ENCODE peak calls at places on chromosomes 11 and 22, in four cellular contexts. M is GM06990, Q is left lung, T is psoas muscle. R is an unnamed sample.

GRCh38 chr22:19206287-19206686 is 27.8 kb upstream of the SLC25A1 start:
- DNase-seq in M (no peak), Q (peak), T (peak), R (no peak)

GRCh38 chr11:121347094-121347493 is 54.5 kb downstream of the SC5D start:
- DNase-seq in M (no peak), Q (no peak), T (no peak), R (no peak)

GRCh38 chr22:40721266-40721665 is 42.0 kb downstream of the MCHR1 start:
- DNase-seq in M (no peak), Q (no peak), T (peak), R (no peak)

GRCh38 chr11:18100926-18101656 is 4.8 kb downstream of the SAAL1 start:
- DNase-seq in M (no peak), Q (no peak), T (no peak), R (no peak)

GRCh38 chr11:43952020-43952400 is 9.6 kb downstream of the C11orf96 start:
- DNase-seq in M (no peak), Q (no peak), T (no peak), R (no peak)

GRCh38 chr11:59187587-59187986 is 15.7 kb downstream of the DTX4 start:
- DNase-seq in M (no peak), Q (peak), T (peak), R (peak)

GRCh38 chr22:45397806-45398205 is 15.6 kb downstream of the SMC1B start:
- DNase-seq in M (no peak), Q (no peak), T (no peak), R (no peak)

GRCh38 chr22:19271856-19272535 is 19.5 kb downstream of the CLTCL1 start:
- DNase-seq in M (no peak), Q (no peak), T (no peak), R (peak)

GRCh38 chr22:47355388-47355725 is 592.9 kb downstream of the TBC1D22A start:
- DNase-seq in M (no peak), Q (no peak), T (no peak), R (no peak)

GRCh38 chr11:48170176-48170839 is 46.3 kb upstream of the OR4B1 start:
- DNase-seq in M (no peak), Q (no peak), T (no peak), R (no peak)

DNA sequence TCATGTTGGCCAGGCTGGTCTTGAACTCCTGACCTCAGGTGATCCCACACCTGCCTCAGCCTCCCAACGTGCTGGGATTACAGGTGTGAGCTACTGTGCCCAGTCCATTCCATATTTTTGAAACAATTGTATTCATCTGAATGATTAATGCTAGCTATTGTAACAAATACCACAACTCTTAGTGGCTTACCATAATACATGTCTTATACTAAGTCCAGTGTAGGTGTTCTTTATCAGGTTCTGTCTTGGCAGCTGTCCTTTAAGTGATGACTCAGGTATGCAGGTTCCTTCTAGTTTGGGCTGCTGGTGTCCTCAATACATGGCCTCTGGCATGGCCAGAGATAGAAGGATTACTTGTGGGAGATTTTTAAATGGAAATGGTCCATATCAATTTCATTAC is 39.0 kb downstream of the UVRAG start:
- DNase-seq in M (no peak), Q (no peak), T (no peak), R (no peak)
- H3K4me3 ChIP-seq in M (no peak), Q (no peak), T (no peak), R (no peak)

GRCh38 chr22:17103351-17103750 is 17.8 kb downstream of the TMEM121B start:
- DNase-seq in M (no peak), Q (no peak), T (no peak), R (no peak)
- H3K4me3 ChIP-seq in M (no peak), Q (no peak), T (no peak), R (no peak)

DNA sequence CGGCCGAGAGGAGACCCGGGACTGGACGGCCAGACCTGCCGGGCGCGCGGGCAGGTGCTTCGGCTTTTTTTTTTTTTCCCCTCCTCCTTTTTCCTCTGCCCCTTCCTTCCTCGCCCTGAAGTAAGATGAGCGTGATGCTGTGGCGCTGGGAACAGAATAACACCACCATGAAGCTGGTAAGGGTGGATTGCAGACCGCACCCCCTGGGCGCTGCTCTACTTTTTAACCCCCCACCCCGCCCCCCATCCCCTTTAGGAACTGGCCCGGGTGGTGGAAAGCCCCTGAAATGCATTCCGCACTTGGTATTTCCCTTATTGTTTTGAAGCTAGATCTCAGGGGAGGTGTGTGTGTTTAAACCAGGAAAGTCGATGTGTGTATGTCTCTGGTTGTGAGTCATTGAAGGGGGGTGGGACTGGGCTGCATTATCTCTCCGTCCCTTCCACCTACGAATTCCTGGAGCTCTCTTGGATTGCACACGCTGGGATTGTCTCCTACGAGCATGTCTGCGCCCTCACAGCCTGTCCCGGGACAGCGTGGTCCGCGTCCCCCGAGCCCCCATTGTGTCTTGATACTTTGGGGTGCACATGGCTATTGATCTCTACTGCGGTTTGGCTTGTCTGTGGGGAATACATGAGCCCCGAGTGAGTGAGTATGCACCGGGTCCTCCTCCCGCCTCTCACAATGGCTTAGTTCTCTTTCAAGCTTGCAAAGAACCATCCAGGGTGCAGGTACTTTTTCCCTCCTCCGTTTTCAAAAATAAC is 64.9 kb downstream of the NAV2 start:
- DNase-seq in M (peak), Q (no peak), T (no peak), R (peak)
- H3K4me3 ChIP-seq in M (peak), Q (peak), T (peak), R (peak)

GRCh38 chr11:64181506-64182411 is 4.2 kb upstream of the STIP1 start:
- DNase-seq in M (peak), Q (peak), T (peak), R (peak)
- H3K4me3 ChIP-seq in M (no peak), Q (no peak), T (peak), R (no peak)

GRCh38 chr22:36585841-36586240 is 56.9 kb upstream of the EIF3D start:
- DNase-seq in M (no peak), Q (no peak), T (no peak), R (peak)

GRCh38 chr22:36588285-36588684 is 59.3 kb upstream of the EIF3D start:
- DNase-seq in M (no peak), Q (no peak), T (no peak), R (peak)

GRCh38 chr22:36586250-36586649 is 57.3 kb upstream of the EIF3D start:
- DNase-seq in M (no peak), Q (no peak), T (no peak), R (no peak)

GRCh38 chr22:36586852-36587251 is 57.9 kb upstream of the EIF3D start:
- DNase-seq in M (no peak), Q (no peak), T (no peak), R (no peak)

GRCh38 chr22:36587289-36588154 is 58.6 kb upstream of the EIF3D start:
- DNase-seq in M (no peak), Q (no peak), T (no peak), R (no peak)
- H3K4me3 ChIP-seq in M (no peak), Q (no peak), T (no peak), R (no peak)

GRCh38 chr11:96257972-96258951 is 84.7 kb downstream of the MAML2 start:
- DNase-seq in M (peak), Q (no peak), T (no peak), R (no peak)
- H3K4me3 ChIP-seq in M (peak), Q (no peak), T (no peak), R (no peak)

DNA sequence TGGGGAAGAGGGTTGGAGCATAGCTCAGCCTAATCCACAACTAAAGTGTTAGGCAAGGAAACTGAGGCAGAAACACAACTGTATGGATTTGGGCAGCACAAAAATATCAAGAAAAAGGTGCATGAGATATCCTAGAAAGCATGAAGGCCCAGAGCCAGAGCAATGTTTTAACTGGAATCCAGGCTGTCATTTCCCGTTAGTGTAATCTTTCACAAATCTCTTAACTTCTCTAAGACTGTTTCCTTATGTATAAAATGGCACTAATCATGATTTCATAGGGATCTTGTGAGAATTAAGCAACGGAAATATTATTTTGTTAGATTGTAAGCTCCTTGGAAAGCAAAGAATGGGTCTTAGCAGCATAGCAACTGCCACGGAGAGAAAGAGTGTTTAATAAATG is 14.6 kb upstream of the SYTL2 start:
- DNase-seq in M (no peak), Q (no peak), T (no peak), R (no peak)
- H3K4me3 ChIP-seq in M (no peak), Q (no peak), T (no peak), R (no peak)

GRCh38 chr11:117020873-117021564 is 77.2 kb downstream of the SIK3 start:
- DNase-seq in M (no peak), Q (no peak), T (no peak), R (no peak)

GRCh38 chr11:117023178-117023577 is 75.0 kb downstream of the SIK3 start:
- DNase-seq in M (no peak), Q (no peak), T (no peak), R (no peak)

GRCh38 chr11:117022526-117022925 is 75.7 kb downstream of the SIK3 start:
- DNase-seq in M (peak), Q (no peak), T (no peak), R (no peak)

DNA sequence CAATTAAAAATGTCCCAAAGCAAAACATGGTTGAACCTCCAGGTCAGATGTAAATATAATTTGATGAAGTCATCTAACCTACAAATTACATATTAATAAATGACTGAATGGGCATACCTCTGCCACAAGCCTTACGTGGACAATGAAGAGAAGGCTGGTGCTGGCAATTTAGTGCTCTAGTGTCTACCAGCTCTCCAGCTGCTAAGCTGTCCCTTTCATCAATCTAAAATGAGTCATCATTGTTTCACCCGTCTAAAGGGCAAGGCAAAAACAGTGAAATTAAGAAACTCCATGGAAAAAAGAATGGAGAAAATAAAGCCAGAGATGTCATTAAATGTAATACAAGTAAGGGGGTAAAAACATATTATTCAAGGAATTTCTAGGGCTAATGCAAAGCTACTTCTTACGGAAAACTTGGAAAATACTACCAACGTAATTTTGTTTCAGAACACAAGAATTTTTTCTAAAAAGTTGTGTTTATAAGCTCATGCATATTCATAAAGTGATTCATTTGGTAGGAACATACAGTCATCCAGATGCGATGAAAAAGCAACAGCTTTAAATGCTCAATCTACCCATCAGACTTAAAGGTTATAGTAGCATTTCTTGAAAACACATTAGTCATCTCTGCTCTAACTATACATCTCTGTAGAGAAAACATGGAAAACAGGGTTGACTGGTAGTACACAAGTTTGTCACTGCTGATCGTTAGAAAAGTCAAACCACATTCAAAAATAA is 71.5 kb downstream of the SIK3 start:
- DNase-seq in M (no peak), Q (no peak), T (no peak), R (no peak)
- H3K4me3 ChIP-seq in M (no peak), Q (no peak), T (no peak), R (no peak)

GRCh38 chr11:125170001-125170405 is 5.5 kb downstream of the PKNOX2 start:
- DNase-seq in M (no peak), Q (no peak), T (no peak), R (no peak)
- H3K4me3 ChIP-seq in M (no peak), Q (no peak), T (peak), R (no peak)